ENCODE peak calls at places on chromosomes 13 and 19, in nine cellular contexts. X is IMR-90, B is GM12892, J is tibial nerve, Z is adrenal gland, Y is upper lobe of left lung, G is suprapubic skin, O is heart left ventricle, A is HCT116. D is an unnamed sample.

GRCh38 chr13:100789968-100790367 is 115.4 kb upstream of the TMTC4 start:
- DNase-seq in X (no peak), B (no peak), J (no peak), Z (no peak), Y (no peak), G (no peak), O (no peak), A (no peak), D (no peak)

GRCh38 chr13:43153436-43154082 is 130.2 kb downstream of the DNAJC15 start:
- DNase-seq in X (peak; percentile 44), B (no peak), J (no peak), Z (no peak), Y (no peak), G (no peak), O (no peak), A (no peak), D (no peak)

GRCh38 chr13:75486146-75486545 is 4.2 kb upstream of the TBC1D4 start:
- DNase-seq in X (no peak), B (no peak), J (no peak), Z (no peak), Y (no peak), G (no peak), O (no peak), A (no peak), D (peak; percentile 10)

GRCh38 chr19:46181386-46181774 is 33.3 kb downstream of the IGFL2 start:
- DNase-seq in X (peak; percentile 28), B (no peak), J (no peak), Z (no peak), Y (no peak), G (no peak), O (no peak), A (no peak), D (no peak)

GRCh38 chr19:4449022-4449825 is 8.4 kb downstream of the UBXN6 start:
- DNase-seq in X (no peak), B (no peak), J (no peak), Z (peak; percentile 99), Y (no peak), G (no peak), O (peak; percentile 93), A (no peak), D (no peak)

GRCh38 chr19:29697523-29698261 is 17.4 kb downstream of the C19orf12 start:
- DNase-seq in X (no peak), B (no peak), J (no peak), Z (no peak), Y (no peak), G (no peak), O (no peak), A (no peak), D (no peak)

GRCh38 chr19:39409886-39410619 is 2.4 kb upstream of the PLEKHG2 start:
- DNase-seq in X (no peak), B (no peak), J (peak; percentile 73), Z (peak; percentile 78), Y (peak; percentile 85), G (peak; percentile 92), O (peak; percentile 88), A (peak; percentile 54), D (peak; percentile 73)

GRCh38 chr13:20798027-20798426 is 24.3 kb upstream of the EEF1AKMT1 start:
- DNase-seq in X (no peak), B (no peak), J (no peak), Z (no peak), Y (no peak), G (no peak), O (no peak), A (no peak), D (peak; percentile 63)

GRCh38 chr13:47480121-47480520 is 521.0 kb downstream of the SUCLA2 start:
- DNase-seq in X (peak; percentile 96), B (no peak), J (no peak), Z (no peak), Y (no peak), G (no peak), O (no peak), A (no peak), D (no peak)

GRCh38 chr19:39325778-39326680 is 5.4 kb upstream of the LRFN1 start:
- DNase-seq in X (peak; percentile 7), B (no peak), J (no peak), Z (no peak), Y (no peak), G (no peak), O (no peak), A (peak; percentile 51), D (peak; percentile 16)

GRCh38 chr19:38224014-38224862 is at the start of gene DPF1:
- DNase-seq in X (peak; percentile 56), B (peak; percentile 93), J (no peak), Z (peak; percentile 35), Y (no peak), G (no peak), O (peak; percentile 60), A (peak; percentile 54), D (peak; percentile 69)
- TF ChIP-seq POLR2A in X (no peak), B (no peak), J (no peak), Z (no peak), Y (no peak), G (no peak), O (no peak), A (no peak), D (no peak)

GRCh38 chr13:71618154-71618553 is 248.8 kb downstream of the DACH1 start:
- DNase-seq in X (peak; percentile 53), B (no peak), J (no peak), Z (no peak), Y (no peak), G (no peak), O (no peak), A (no peak), D (no peak)
- TF ChIP-seq POLR2A in X (no peak), B (no peak), J (no peak), Z (no peak), Y (no peak), G (no peak), O (no peak), A (no peak), D (no peak)

DNA sequence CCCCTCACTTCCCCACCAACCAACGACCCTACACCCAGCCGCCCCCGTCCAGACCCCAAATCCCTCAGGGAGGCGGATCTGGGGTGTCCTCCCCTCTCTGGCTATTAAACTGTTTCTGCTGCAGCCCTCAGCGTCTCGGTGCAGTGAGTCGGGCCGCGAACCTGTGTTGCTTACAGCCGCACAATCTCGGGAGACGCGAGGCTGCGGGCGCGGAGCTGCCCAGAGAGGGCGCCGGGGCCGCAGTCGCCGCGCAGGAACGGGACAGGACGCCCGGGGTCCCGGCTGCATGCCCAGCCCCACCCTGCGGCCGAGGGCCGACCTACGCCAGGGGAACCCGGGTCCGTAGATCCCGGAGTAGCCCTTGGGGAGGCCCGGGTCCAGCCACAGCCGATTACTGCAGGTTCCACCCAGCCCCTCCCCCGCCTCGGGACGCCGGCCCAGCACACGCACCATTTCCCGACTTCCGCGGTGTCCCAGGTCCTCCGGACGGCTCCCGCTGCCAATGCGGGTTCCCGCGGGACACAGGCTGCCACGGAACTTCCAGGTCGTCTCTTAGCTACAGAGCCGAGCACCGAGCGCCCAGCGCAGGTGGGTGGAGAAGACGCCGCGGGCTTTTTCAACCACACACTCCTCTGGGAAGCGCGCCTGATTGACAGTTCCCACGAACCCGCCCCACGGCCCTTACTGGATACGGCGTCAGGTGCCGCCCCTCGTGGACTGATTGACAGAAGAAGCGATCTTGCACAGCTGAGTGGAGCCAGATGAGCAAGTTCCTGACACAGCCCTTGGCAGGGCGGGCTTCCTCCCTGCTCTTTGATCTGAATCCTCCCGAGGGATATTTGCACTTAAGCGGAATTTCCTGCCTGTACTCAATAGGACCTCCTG is at the start of gene ZNF799:
- DNase-seq in X (peak; percentile 95), B (peak; percentile 53), J (peak; percentile 98), Z (peak; percentile 99), Y (peak; percentile 99), G (peak; percentile 98), O (peak; percentile 99), A (peak; percentile 94), D (peak; percentile 91)
- TF ChIP-seq POLR2A in X (no peak), B (peak; percentile 41), J (peak; percentile 63), Z (peak; percentile 25), Y (peak; percentile 69), G (no peak), O (no peak), A (no peak), D (peak; percentile 40)

GRCh38 chr13:60662595-60662994 is 265.6 kb downstream of the TDRD3 start:
- DNase-seq in X (no peak), B (no peak), J (no peak), Z (no peak), Y (no peak), G (no peak), O (no peak), A (no peak), D (no peak)

GRCh38 chr13:60661514-60661913 is 264.5 kb downstream of the TDRD3 start:
- DNase-seq in X (no peak), B (no peak), J (no peak), Z (no peak), Y (no peak), G (no peak), O (no peak), A (no peak), D (no peak)

DNA sequence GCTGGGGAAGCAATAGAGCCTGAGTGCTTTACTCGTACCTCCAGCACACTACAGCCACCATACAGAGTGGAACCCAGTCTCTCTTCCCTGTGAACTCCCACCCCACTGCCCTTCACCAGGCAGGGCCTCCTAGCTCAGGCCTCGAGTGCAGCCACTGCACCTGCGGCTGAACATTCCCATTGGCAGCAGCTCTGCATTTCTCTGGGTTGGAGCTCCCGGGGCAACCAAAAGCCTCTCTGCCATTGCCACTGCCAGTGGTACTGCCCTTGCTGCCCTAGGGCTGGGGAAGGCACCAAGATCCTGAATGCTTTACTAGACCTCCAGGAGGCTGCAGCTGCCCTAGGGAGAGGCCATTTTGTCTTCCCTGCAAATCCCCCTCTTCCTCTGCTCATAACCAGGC is 266.8 kb downstream of the TDRD3 start:
- DNase-seq in X (no peak), B (no peak), J (no peak), Z (no peak), Y (no peak), G (no peak), O (no peak), A (no peak), D (no peak)
- TF ChIP-seq POLR2A in X (no peak), B (no peak), J (no peak), Z (no peak), Y (no peak), G (no peak), O (no peak), A (no peak), D (no peak)

DNA sequence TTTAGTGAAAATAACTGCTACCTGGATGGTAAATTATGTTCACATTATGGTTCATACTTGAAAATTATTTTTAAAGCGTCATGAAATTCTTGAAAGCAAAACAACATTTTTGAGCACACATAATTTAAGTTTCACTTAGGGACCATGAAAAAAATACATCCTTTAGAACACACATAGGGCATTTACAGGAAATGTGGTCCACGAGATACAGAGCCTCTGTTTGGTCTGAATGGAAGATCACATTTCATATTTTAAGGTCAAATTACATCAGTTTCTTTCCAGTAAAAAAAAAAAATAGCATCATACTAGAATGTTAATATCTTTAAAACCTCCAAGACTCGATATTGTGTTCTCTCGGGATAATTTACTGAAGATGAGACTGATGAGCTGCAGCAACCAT is 720.8 kb downstream of the DIAPH3 start:
- DNase-seq in X (peak; percentile 45), B (no peak), J (no peak), Z (no peak), Y (no peak), G (no peak), O (no peak), A (no peak), D (no peak)
- TF ChIP-seq POLR2A in X (no peak), B (no peak), J (no peak), Z (no peak), Y (no peak), G (no peak), O (no peak), A (no peak), D (no peak)

D was measured in erythroblast.